ENCODE peak calls at places on chromosomes 13 and 19, in six cellular contexts. J is foreskin fibroblast, O is amniotic epithelial cell, H is RCC 7860, C is lower lobe of right lung, P is keratinocyte. G is an unnamed sample.
A peak's percentile ranks its signal among the peaks of the same experiment; 100 is the strongest.

GRCh38 chr13:108606424-108606823 is 23.0 kb upstream of the MYO16 start:
- DNase-seq in J (no peak), O (no peak), H (no peak), C (no peak), P (no peak), G (no peak)

GRCh38 chr19:14048439-14049153 is 13.3 kb downstream of the PALM3 start:
- DNase-seq in J (peak; percentile 41), O (peak; percentile 17), H (peak; percentile 14), C (peak; percentile 72), P (no peak), G (peak; percentile 70)

GRCh38 chr13:38895075-38895474 is 95.6 kb downstream of the STOML3 start:
- DNase-seq in J (no peak), O (no peak), H (no peak), C (no peak), P (no peak), G (no peak)

GRCh38 chr19:1122021-1122971 is 18.5 kb downstream of the GPX4 start:
- DNase-seq in J (no peak), O (no peak), H (no peak), C (peak; percentile 42), P (no peak), G (no peak)

GRCh38 chr13:48528720-48529119 is 4.2 kb downstream of the RCBTB2 start:
- DNase-seq in J (no peak), O (no peak), H (no peak), C (no peak), P (no peak), G (no peak)

GRCh38 chr19:36113895-36114762 is 546 bp downstream of the POLR2I start:
- DNase-seq in J (peak; percentile 69), O (peak; percentile 25), H (no peak), C (no peak), P (no peak), G (peak; percentile 55)

GRCh38 chr19:2014731-2015610 is 543 bp downstream of the BTBD2 start:
- DNase-seq in J (peak; percentile 34), O (no peak), H (no peak), C (peak; percentile 59), P (no peak), G (no peak)

GRCh38 chr13:33757713-33758112 is 60.2 kb upstream of the RFC3 start:
- DNase-seq in J (no peak), O (no peak), H (no peak), C (no peak), P (no peak), G (no peak)

GRCh38 chr13:97367016-97367415 is 67.0 kb upstream of the RAP2A start:
- DNase-seq in J (peak; percentile 80), O (peak; percentile 71), H (peak; percentile 82), C (no peak), P (no peak), G (peak; percentile 62)

GRCh38 chr19:15788594-15789270 is 1.3 kb downstream of the OR10H5 start:
- DNase-seq in J (no peak), O (no peak), H (no peak), C (no peak), P (no peak), G (no peak)

GRCh38 chr13:76708138-76708537 is 178.1 kb downstream of the KCTD12 start:
- DNase-seq in J (no peak), O (no peak), H (no peak), C (no peak), P (no peak), G (peak; percentile 22)

GRCh38 chr13:67438465-67438864 is 208.3 kb upstream of the PCDH9 start:
- DNase-seq in J (peak; percentile 2), O (no peak), H (no peak), C (no peak), P (no peak), G (no peak)

GRCh38 chr19:4369888-4370260 is 26.5 kb downstream of the MPND start:
- DNase-seq in J (peak; percentile 61), O (peak; percentile 41), H (peak; percentile 64), C (peak; percentile 74), P (no peak), G (peak; percentile 62)

GRCh38 chr19:57664269-57665127 is 4.2 kb upstream of the ZSCAN4 start:
- DNase-seq in J (peak; percentile 80), O (peak; percentile 44), H (no peak), C (peak; percentile 50), P (no peak), G (peak; percentile 82)

GRCh38 chr19:46813570-46814358 is 25.4 kb upstream of the SLC1A5 start:
- DNase-seq in J (peak; percentile 55), O (peak; percentile 53), H (no peak), C (peak; percentile 88), P (no peak), G (peak; percentile 48)

GRCh38 chr13:106603568-106603967 is 35.6 kb upstream of the ARGLU1 start:
- DNase-seq in J (no peak), O (no peak), H (no peak), C (no peak), P (no peak), G (no peak)

GRCh38 chr13:85742355-85742754 is 56.9 kb downstream of the SLITRK6 start:
- DNase-seq in J (no peak), O (no peak), H (no peak), C (no peak), P (no peak), G (no peak)

GRCh38 chr13:45216193-45216592 is 15.3 kb upstream of the KCTD4 start:
- DNase-seq in J (no peak), O (no peak), H (no peak), C (no peak), P (no peak), G (no peak)

GRCh38 chr13:52827839-52828238 is 20.6 kb downstream of the PCDH8 start:
- DNase-seq in J (no peak), O (no peak), H (no peak), C (no peak), P (no peak), G (no peak)

GRCh38 chr13:30577381-30577780 is 40.3 kb upstream of the USPL1 start:
- DNase-seq in J (peak; percentile 80), O (peak; percentile 99), H (peak; percentile 93), C (no peak), P (peak; percentile 26), G (peak; percentile 85)

GRCh38 chr13:102854675-102855074 is 8.8 kb downstream of the ERCC5 start:
- DNase-seq in J (no peak), O (no peak), H (no peak), C (no peak), P (no peak), G (no peak)

GRCh38 chr19:16676101-16676798 is 15.3 kb downstream of the TMEM38A start:
- DNase-seq in J (no peak), O (no peak), H (no peak), C (no peak), P (no peak), G (no peak)

GRCh38 chr19:16349551-16350171 is 25.0 kb downstream of the KLF2 start:
- DNase-seq in J (no peak), O (no peak), H (no peak), C (no peak), P (no peak), G (no peak)

GRCh38 chr13:37510441-37510840 is 88.1 kb downstream of the POSTN start:
- DNase-seq in J (no peak), O (no peak), H (no peak), C (no peak), P (no peak), G (no peak)

GRCh38 chr13:74290324-74290773 is 156.1 kb upstream of the KLF12 start:
- DNase-seq in J (peak; percentile 51), O (peak; percentile 98), H (peak; percentile 56), C (no peak), P (no peak), G (peak; percentile 47)

GRCh38 chr13:95188128-95188527 is 113.1 kb downstream of the ABCC4 start:
- DNase-seq in J (peak; percentile 24), O (peak; percentile 56), H (no peak), C (no peak), P (no peak), G (no peak)

GRCh38 chr13:63044617-63045016 is 1629.0 kb upstream of the PCDH20 start:
- DNase-seq in J (no peak), O (no peak), H (no peak), C (no peak), P (no peak), G (no peak)

GRCh38 chr13:50387124-50387581 is 371.9 kb downstream of the KCNRG start:
- DNase-seq in J (peak; percentile 30), O (peak; percentile 57), H (no peak), C (peak; percentile 75), P (no peak), G (peak; percentile 60)

GRCh38 chr19:6828306-6828697 is 55.8 kb downstream of the VAV1 start:
- DNase-seq in J (no peak), O (no peak), H (peak; percentile 35), C (no peak), P (no peak), G (no peak)

GRCh38 chr19:41957838-41958366 is 1.2 kb downstream of the RABAC1 start:
- DNase-seq in J (peak; percentile 94), O (peak; percentile 80), H (peak; percentile 77), C (peak; percentile 81), P (peak; percentile 63), G (peak; percentile 87)

GRCh38 chr13:74883834-74884233 is 598.1 kb downstream of the TBC1D4 start:
- DNase-seq in J (no peak), O (no peak), H (no peak), C (no peak), P (no peak), G (no peak)

GRCh38 chr13:42539670-42540069 is 34.3 kb upstream of the TNFSF11 start:
- DNase-seq in J (peak; percentile 47), O (no peak), H (no peak), C (no peak), P (no peak), G (no peak)

GRCh38 chr13:113405481-113406300 is 41.8 kb upstream of the GRTP1 start:
- DNase-seq in J (no peak), O (no peak), H (no peak), C (no peak), P (no peak), G (no peak)

GRCh38 chr19:9456018-9456689 is 20.8 kb upstream of the ZNF266 start:
- DNase-seq in J (no peak), O (no peak), H (no peak), C (no peak), P (no peak), G (no peak)

GRCh38 chr19:9885077-9885552 is 50.0 kb downstream of the PIN1 start:
- DNase-seq in J (peak; percentile 59), O (peak; percentile 10), H (no peak), C (no peak), P (no peak), G (peak; percentile 82)

GRCh38 chr19:42201489-42202289 is 15.8 kb downstream of the DEDD2 start:
- DNase-seq in J (no peak), O (no peak), H (no peak), C (peak; percentile 79), P (no peak), G (no peak)

G was measured in AG20443.